ENCODE peak calls at places on chromosomes 1 and 21, in nine cellular contexts. P is stimulated activated CD8-positive, alpha-beta memory T cell treated with anti-CD3 and anti-CD28 coated beads, Interleukin-2, amount 100 ng/mL, for 48 hours; K is activated naive CD4-positive, alpha-beta T cell treated with anti-CD3 and anti-CD28 coated beads, Interleukin-2, amount 10 ng/mL, durations not matched to agents 7 days and 5 days; O is A549; V is prostate gland; S is iris pigment epithelial cell; Z is astrocyte of the hippocampus; N is NCI-H774; T is stimulated activated CD4-positive, alpha-beta T cell treated with anti-CD3 and anti-CD28 coated beads, Interleukin-1b, Interleukin-23, amount 100 ng/mL, for 24 hours. F is an unnamed sample.

GRCh38 chr1:17606826-17607440 is 67.4 kb downstream of the ARHGEF10L start:
- DNase-seq in P (peak; percentile 38), K (peak; percentile 69), O (peak; percentile 43), V (peak; percentile 66), S (peak; percentile 51), Z (peak; percentile 83), N (peak; percentile 16), T (peak; percentile 28), F (peak; percentile 20)

GRCh38 chr1:24871306-24871901 is 58.7 kb downstream of the RUNX3 start:
- DNase-seq in P (no peak), K (no peak), O (no peak), V (no peak), S (no peak), Z (no peak), N (no peak), T (no peak), F (no peak)

GRCh38 chr21:35525443-35525842 is 476.3 kb upstream of the RUNX1 start:
- DNase-seq in P (no peak), K (peak; percentile 38), O (no peak), V (no peak), S (no peak), Z (no peak), N (no peak), T (no peak), F (no peak)

GRCh38 chr1:3651011-3651938 is 1.0 kb upstream of the TP73 start:
- DNase-seq in P (no peak), K (no peak), O (no peak), V (no peak), S (peak; percentile 19), Z (peak; percentile 35), N (no peak), T (no peak), F (no peak)

GRCh38 chr1:181504294-181505115 is 21.2 kb downstream of the CACNA1E start:
- DNase-seq in P (no peak), K (peak; percentile 30), O (peak; percentile 44), V (no peak), S (peak; percentile 14), Z (no peak), N (peak; percentile 30), T (peak; percentile 7), F (peak; percentile 39)

GRCh38 chr1:19689131-19689757 is 24.6 kb downstream of the HTR6 start:
- DNase-seq in P (no peak), K (no peak), O (no peak), V (no peak), S (no peak), Z (no peak), N (no peak), T (no peak), F (no peak)

GRCh38 chr1:230163719-230164118 is 96.7 kb downstream of the GALNT2 start:
- DNase-seq in P (no peak), K (no peak), O (no peak), V (no peak), S (no peak), Z (no peak), N (no peak), T (no peak), F (no peak)

GRCh38 chr1:54172614-54173312 is 20.0 kb upstream of the CDCP2 start:
- DNase-seq in P (no peak), K (no peak), O (no peak), V (no peak), S (peak; percentile 27), Z (no peak), N (no peak), T (no peak), F (no peak)

GRCh38 chr1:6103111-6103853 is 57.6 kb downstream of the KCNAB2 start:
- DNase-seq in P (no peak), K (no peak), O (no peak), V (no peak), S (no peak), Z (no peak), N (no peak), T (no peak), F (no peak)

GRCh38 chr1:45010855-45011811 is at the start of gene HECTD3:
- DNase-seq in P (peak; percentile 57), K (peak; percentile 82), O (peak; percentile 71), V (peak; percentile 77), S (peak; percentile 72), Z (peak; percentile 87), N (peak; percentile 85), T (peak; percentile 67), F (peak; percentile 62)

GRCh38 chr1:233025156-233025555 is 74.7 kb downstream of the NTPCR start:
- DNase-seq in P (no peak), K (peak; percentile 40), O (peak; percentile 25), V (peak; percentile 78), S (peak; percentile 61), Z (peak; percentile 56), N (peak; percentile 14), T (no peak), F (peak; percentile 2)

GRCh38 chr1:247740721-247741120 is 2.3 kb downstream of the OR14K1 start:
- DNase-seq in P (no peak), K (no peak), O (no peak), V (no peak), S (no peak), Z (no peak), N (no peak), T (no peak), F (no peak)

GRCh38 chr1:214281030-214281901 is at the start of gene SMYD2:
- DNase-seq in P (peak; percentile 57), K (peak; percentile 76), O (peak; percentile 53), V (peak; percentile 65), S (peak; percentile 61), Z (peak; percentile 83), N (peak; percentile 77), T (peak; percentile 54), F (peak; percentile 29)

GRCh38 chr1:236751385-236751784 is 43.7 kb upstream of the MTR start:
- DNase-seq in P (no peak), K (no peak), O (no peak), V (no peak), S (no peak), Z (no peak), N (no peak), T (no peak), F (no peak)

GRCh38 chr1:207502726-207503125 is 6.8 kb downstream of the CR1 start:
- DNase-seq in P (no peak), K (no peak), O (no peak), V (no peak), S (no peak), Z (no peak), N (no peak), T (no peak), F (no peak)

GRCh38 chr1:150626150-150626549 is 3.3 kb downstream of the ENSA start:
- DNase-seq in P (no peak), K (no peak), O (no peak), V (no peak), S (no peak), Z (no peak), N (no peak), T (no peak), F (no peak)

GRCh38 chr1:216420746-216421145 is 2.5 kb downstream of the USH2A start:
- DNase-seq in P (no peak), K (no peak), O (no peak), V (no peak), S (no peak), Z (no peak), N (no peak), T (no peak), F (no peak)

GRCh38 chr1:44903261-44903660 is 60.2 kb upstream of the PTCH2 start:
- DNase-seq in P (no peak), K (no peak), O (no peak), V (no peak), S (no peak), Z (no peak), N (no peak), T (no peak), F (no peak)

GRCh38 chr1:194227157-194227556 is 1040.7 kb upstream of the B3GALT2 start:
- DNase-seq in P (no peak), K (no peak), O (no peak), V (no peak), S (peak; percentile 4), Z (peak; percentile 4), N (no peak), T (no peak), F (no peak)

GRCh38 chr1:6581561-6582305 is 1.9 kb downstream of the ZBTB48 start:
- DNase-seq in P (no peak), K (no peak), O (no peak), V (no peak), S (no peak), Z (no peak), N (no peak), T (no peak), F (no peak)

GRCh38 chr1:110198746-110199145 is 11.4 kb upstream of the KCNC4 start:
- DNase-seq in P (no peak), K (no peak), O (no peak), V (no peak), S (no peak), Z (no peak), N (no peak), T (no peak), F (no peak)